ENCODE peak calls at places on chromosomes 5 and 9, in six cellular contexts. N is HL-60, R is suprapubic skin, W is foreskin fibroblast, G is AG04450, F is AG10803. Z is an unnamed sample.
A peak's percentile ranks its signal among the peaks of the same experiment; 100 is the strongest.

GRCh38 chr9:69044226-69045219 is 9.0 kb downstream of the FXN start:
- DNase-seq in N (no peak), R (no peak), W (peak; percentile 74), G (no peak), F (peak; percentile 27), Z (no peak)

GRCh38 chr5:176537608-176538504 is 654 bp upstream of the RNF44 start:
- DNase-seq in N (peak; percentile 100), R (peak; percentile 100), W (peak; percentile 100), G (peak; percentile 99), F (peak; percentile 99), Z (peak; percentile 97)

GRCh38 chr5:36496471-36496870 is 109.9 kb upstream of the SLC1A3 start:
- DNase-seq in N (no peak), R (no peak), W (no peak), G (no peak), F (no peak), Z (no peak)

GRCh38 chr5:60842859-60843692 is 993 bp downstream of the ELOVL7 start:
- DNase-seq in N (no peak), R (no peak), W (peak; percentile 40), G (no peak), F (no peak), Z (peak; percentile 38)

GRCh38 chr5:136781464-136781863 is 416.1 kb upstream of the TRPC7 start:
- DNase-seq in N (no peak), R (no peak), W (peak; percentile 66), G (peak; percentile 1), F (peak; percentile 69), Z (no peak)

GRCh38 chr9:86368871-86369521 is 14.8 kb upstream of the TUT7 start:
- DNase-seq in N (peak; percentile 28), R (no peak), W (peak; percentile 95), G (peak; percentile 45), F (peak; percentile 72), Z (no peak)

GRCh38 chr5:81544351-81545001 is 150.5 kb upstream of the ACOT12 start:
- DNase-seq in N (no peak), R (no peak), W (no peak), G (no peak), F (peak; percentile 3), Z (no peak)

GRCh38 chr5:147956842-147957223 is 50.5 kb upstream of the C5orf46 start:
- DNase-seq in N (no peak), R (no peak), W (no peak), G (no peak), F (no peak), Z (no peak)

GRCh38 chr5:161094411-161094810 is 242.4 kb upstream of the ATP10B start:
- DNase-seq in N (no peak), R (no peak), W (peak; percentile 74), G (no peak), F (peak; percentile 83), Z (no peak)

GRCh38 chr9:132210472-132211145 is 48.8 kb downstream of the NTNG2 start:
- DNase-seq in N (peak; percentile 45), R (no peak), W (peak; percentile 18), G (peak; percentile 33), F (peak; percentile 13), Z (no peak)

GRCh38 chr5:174313615-174314014 is 268.1 kb downstream of the NSG2 start:
- DNase-seq in N (no peak), R (peak; percentile 47), W (no peak), G (no peak), F (no peak), Z (no peak)

GRCh38 chr9:111427186-111427585 is 57.0 kb downstream of the ECPAS start:
- DNase-seq in N (no peak), R (no peak), W (peak; percentile 62), G (no peak), F (peak; percentile 49), Z (no peak)

GRCh38 chr9:129383005-129383414 is 204.9 kb upstream of the IER5L start:
- DNase-seq in N (no peak), R (no peak), W (peak; percentile 27), G (no peak), F (no peak), Z (peak; percentile 81)

GRCh38 chr9:135906291-135907005 is 898 bp downstream of the CAMSAP1 start:
- DNase-seq in N (no peak), R (peak; percentile 65), W (peak; percentile 58), G (no peak), F (peak; percentile 38), Z (peak; percentile 28)

GRCh38 chr9:93198117-93198838 is 14.3 kb downstream of the WNK2 start:
- DNase-seq in N (no peak), R (no peak), W (no peak), G (no peak), F (no peak), Z (peak; percentile 72)

GRCh38 chr5:64074533-64074932 is 91.1 kb upstream of the RNF180 start:
- DNase-seq in N (peak; percentile 1), R (no peak), W (peak; percentile 11), G (no peak), F (peak; percentile 18), Z (no peak)
- TF ChIP-seq CTCF in N (no peak), R (peak; percentile 35), W (peak; percentile 53), G (peak; percentile 50), F (peak; percentile 63), Z (no peak)

GRCh38 chr5:146040559-146040958 is 64.8 kb downstream of the PLAC8L1 start:
- DNase-seq in N (no peak), R (no peak), W (no peak), G (no peak), F (no peak), Z (peak; percentile 46)

GRCh38 chr5:146043722-146044121 is 61.7 kb downstream of the PLAC8L1 start:
- DNase-seq in N (no peak), R (no peak), W (no peak), G (no peak), F (no peak), Z (no peak)

GRCh38 chr5:146042628-146043279 is 62.6 kb downstream of the PLAC8L1 start:
- DNase-seq in N (no peak), R (no peak), W (peak; percentile 34), G (peak; percentile 27), F (peak; percentile 57), Z (peak; percentile 57)

GRCh38 chr5:146039420-146039819 is 66.0 kb downstream of the PLAC8L1 start:
- DNase-seq in N (peak; percentile 76), R (no peak), W (no peak), G (no peak), F (no peak), Z (peak; percentile 43)

DNA sequence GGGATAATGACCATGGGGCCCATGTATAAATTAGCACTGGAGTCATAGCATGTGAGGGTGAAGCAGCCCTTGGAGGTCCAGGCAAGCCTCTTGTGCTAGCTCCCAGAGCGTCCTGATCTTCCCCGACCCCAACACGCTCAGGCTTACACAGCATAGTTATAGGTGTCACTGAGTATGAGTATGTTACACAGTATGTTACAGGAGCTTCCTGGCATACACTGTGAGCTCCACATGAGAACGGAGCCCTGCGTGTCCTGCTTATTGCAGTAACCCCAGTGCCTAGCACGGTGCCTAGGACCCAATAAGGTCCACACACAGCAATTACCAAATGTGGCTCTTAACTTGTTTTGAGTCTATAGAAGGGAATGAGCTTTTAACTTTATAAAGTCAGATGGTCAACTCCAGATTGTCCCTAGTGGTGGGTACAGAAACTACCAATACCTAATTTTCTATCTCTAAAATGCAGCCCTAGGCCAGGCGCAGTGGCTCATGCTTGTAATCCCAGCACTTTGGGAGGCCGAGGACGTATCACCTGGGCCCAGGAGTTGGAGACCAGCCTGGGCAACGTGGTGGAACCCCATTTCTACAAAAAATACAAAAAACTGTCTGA is 64.1 kb downstream of the PLAC8L1 start:
- DNase-seq in N (no peak), R (no peak), W (peak; percentile 19), G (no peak), F (no peak), Z (no peak)
- TF ChIP-seq CTCF in N (peak; percentile 10), R (peak; percentile 17), W (peak; percentile 5), G (peak; percentile 46), F (peak; percentile 47), Z (no peak)

DNA sequence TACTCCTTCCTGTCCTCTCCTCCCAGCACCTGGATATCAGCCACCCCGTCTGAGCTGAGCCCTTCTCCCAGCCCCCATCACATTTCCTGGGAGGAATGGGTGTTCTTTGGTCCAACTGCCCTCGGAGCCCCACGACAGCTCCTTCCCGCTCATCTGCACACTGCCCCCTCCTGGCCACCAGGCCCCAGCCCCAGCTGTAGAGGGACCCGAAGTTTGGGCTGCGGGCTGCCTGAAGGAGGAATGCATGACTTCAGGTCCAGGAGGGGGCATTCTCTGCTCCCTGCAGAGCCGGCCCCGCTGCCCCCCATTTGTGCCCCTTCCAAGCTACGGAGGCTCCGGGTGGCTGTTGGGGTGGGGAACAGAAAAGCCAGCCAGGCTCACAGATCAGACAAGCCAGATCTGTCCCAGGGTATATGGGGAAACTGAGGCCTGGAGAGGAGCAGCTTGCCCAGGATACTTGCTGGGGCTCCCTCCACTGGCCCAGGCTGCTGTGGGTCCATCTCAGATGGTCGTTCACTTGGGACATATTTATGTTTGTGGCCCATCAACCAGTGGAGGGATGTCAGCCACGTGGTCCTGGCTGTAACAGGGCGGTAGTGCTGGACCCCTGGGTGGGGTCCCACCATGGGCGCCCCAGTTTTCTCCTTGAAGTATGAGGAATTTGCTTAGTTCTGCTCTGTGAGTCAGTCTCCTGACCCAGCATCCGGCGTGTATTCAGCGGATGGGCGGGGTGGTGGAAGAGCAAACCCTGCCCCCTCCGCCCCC is 33.1 kb downstream of the DAB2IP start:
- DNase-seq in N (peak; percentile 43), R (no peak), W (peak; percentile 57), G (no peak), F (peak; percentile 29), Z (no peak)
- TF ChIP-seq CTCF in N (peak; percentile 47), R (peak; percentile 53), W (peak; percentile 68), G (peak; percentile 72), F (peak; percentile 59), Z (no peak)

GRCh38 chr5:128201065-128201926 is 117.7 kb downstream of the SLC12A2 start:
- DNase-seq in N (peak; percentile 50), R (no peak), W (peak; percentile 85), G (no peak), F (peak; percentile 53), Z (peak; percentile 96)
- TF ChIP-seq CTCF in N (no peak), R (peak; percentile 83), W (peak; percentile 75), G (peak; percentile 85), F (peak; percentile 67), Z (peak; percentile 74)

DNA sequence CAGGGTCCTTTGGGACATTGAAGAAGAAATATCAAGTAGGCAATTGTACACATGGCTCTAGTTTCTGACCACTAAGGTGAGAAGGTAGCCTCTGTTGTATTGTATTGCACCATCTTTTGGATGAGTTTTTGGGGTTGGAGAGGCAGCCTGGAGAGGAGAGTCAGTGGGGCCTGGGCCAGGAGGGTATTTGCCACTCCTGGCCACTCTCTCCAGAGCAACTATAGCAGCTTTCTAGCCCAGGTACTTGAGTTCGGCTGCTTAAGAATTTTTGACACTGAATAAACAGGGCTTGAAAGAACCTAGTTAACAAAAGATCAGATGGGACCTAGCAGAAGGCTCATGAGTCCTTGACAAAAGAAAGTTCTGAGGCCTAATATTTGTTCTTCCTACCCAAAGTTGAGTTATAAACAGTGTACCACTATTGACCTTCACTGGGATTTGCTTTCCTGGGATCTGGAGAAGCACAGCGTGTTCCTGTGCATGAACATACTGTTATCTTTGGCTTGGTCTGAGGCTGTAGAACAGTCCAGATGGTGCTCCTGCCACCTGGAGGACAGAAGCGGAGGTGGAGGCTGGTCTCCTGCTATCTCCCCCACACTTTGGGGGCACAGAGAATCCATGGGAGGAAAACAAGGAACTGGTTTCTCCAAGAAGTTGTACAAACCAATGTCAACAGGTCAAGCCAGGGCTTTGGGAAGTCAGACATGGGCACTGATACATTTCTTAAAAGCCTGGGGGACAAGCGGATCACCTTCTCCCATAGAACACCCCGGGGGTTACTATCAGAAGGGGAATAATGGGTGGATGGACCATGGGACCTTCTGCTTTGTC is 110.4 kb upstream of the LIFR start:
- DNase-seq in N (peak; percentile 4), R (no peak), W (peak; percentile 67), G (no peak), F (peak; percentile 26), Z (no peak)
- TF ChIP-seq CTCF in N (no peak), R (peak; percentile 44), W (peak; percentile 60), G (peak; percentile 70), F (peak; percentile 68), Z (no peak)

GRCh38 chr5:2744485-2744884 is 7.0 kb downstream of the IRX2 start:
- DNase-seq in N (no peak), R (no peak), W (no peak), G (no peak), F (peak; percentile 31), Z (no peak)
- TF ChIP-seq CTCF in N (no peak), R (no peak), W (no peak), G (no peak), F (no peak), Z (no peak)

Z was measured in mucosa of descending colon.